ENCODE peak calls at places on chromosomes 6 and 20, in four cellular contexts. One of them, this sample, is unnamed.

GRCh38 chr20:58131111-58131510 is 97.3 kb downstream of the ANKRD60 start:
- DNase-seq in stimulated activated CD8-positive, alpha-beta memory T cell treated with anti-CD3 and anti-CD28 coated beads, Interleukin-7, amount 100 ng/mL, for 48 hours: no peak
- DNase-seq in Caco-2: no peak
- DNase-seq in uterus: no peak
- DNase-seq in this sample: no peak

GRCh38 chr6:98716341-98716740 is 118.0 kb upstream of the POU3F2 start:
- DNase-seq in stimulated activated CD8-positive, alpha-beta memory T cell treated with anti-CD3 and anti-CD28 coated beads, Interleukin-7, amount 100 ng/mL, for 48 hours: no peak
- DNase-seq in Caco-2: no peak
- DNase-seq in uterus: no peak
- DNase-seq in this sample: no peak

GRCh38 chr6:150025201-150025917 is at the start of gene RAET1L:
- DNase-seq in stimulated activated CD8-positive, alpha-beta memory T cell treated with anti-CD3 and anti-CD28 coated beads, Interleukin-7, amount 100 ng/mL, for 48 hours: no peak
- DNase-seq in Caco-2: no peak
- DNase-seq in uterus: peak; percentile 35
- DNase-seq in this sample: no peak

GRCh38 chr20:63873477-63873971 is 8.5 kb downstream of the TPD52L2 start:
- DNase-seq in stimulated activated CD8-positive, alpha-beta memory T cell treated with anti-CD3 and anti-CD28 coated beads, Interleukin-7, amount 100 ng/mL, for 48 hours: peak; percentile 49
- DNase-seq in Caco-2: no peak
- DNase-seq in uterus: no peak
- DNase-seq in this sample: no peak

GRCh38 chr6:149190228-149190831 is 127.2 kb upstream of the TAB2 start:
- DNase-seq in stimulated activated CD8-positive, alpha-beta memory T cell treated with anti-CD3 and anti-CD28 coated beads, Interleukin-7, amount 100 ng/mL, for 48 hours: peak; percentile 48
- DNase-seq in Caco-2: peak; percentile 32
- DNase-seq in uterus: no peak
- DNase-seq in this sample: no peak

GRCh38 chr20:20695250-20695816 is 17.1 kb downstream of the RALGAPA2 start:
- DNase-seq in stimulated activated CD8-positive, alpha-beta memory T cell treated with anti-CD3 and anti-CD28 coated beads, Interleukin-7, amount 100 ng/mL, for 48 hours: no peak
- DNase-seq in Caco-2: no peak
- DNase-seq in uterus: no peak
- DNase-seq in this sample: no peak

GRCh38 chr20:44491635-44492395 is 16.1 kb downstream of the TTPAL start:
- DNase-seq in stimulated activated CD8-positive, alpha-beta memory T cell treated with anti-CD3 and anti-CD28 coated beads, Interleukin-7, amount 100 ng/mL, for 48 hours: no peak
- DNase-seq in Caco-2: no peak
- DNase-seq in uterus: no peak
- DNase-seq in this sample: no peak

GRCh38 chr6:55704421-55704820 is 125.4 kb upstream of the HMGCLL1 start:
- DNase-seq in stimulated activated CD8-positive, alpha-beta memory T cell treated with anti-CD3 and anti-CD28 coated beads, Interleukin-7, amount 100 ng/mL, for 48 hours: no peak
- DNase-seq in Caco-2: no peak
- DNase-seq in uterus: no peak
- DNase-seq in this sample: no peak

GRCh38 chr20:39775110-39775509 is 813.0 kb downstream of the DHX35 start:
- DNase-seq in stimulated activated CD8-positive, alpha-beta memory T cell treated with anti-CD3 and anti-CD28 coated beads, Interleukin-7, amount 100 ng/mL, for 48 hours: no peak
- DNase-seq in Caco-2: no peak
- DNase-seq in uterus: peak; percentile 41
- DNase-seq in this sample: no peak

GRCh38 chr6:89436226-89436625 is 3.3 kb downstream of the ANKRD6 start:
- DNase-seq in stimulated activated CD8-positive, alpha-beta memory T cell treated with anti-CD3 and anti-CD28 coated beads, Interleukin-7, amount 100 ng/mL, for 48 hours: no peak
- DNase-seq in Caco-2: no peak
- DNase-seq in uterus: no peak
- DNase-seq in this sample: no peak

GRCh38 chr6:148747493-148748160 is 797 bp downstream of the UST start:
- DNase-seq in stimulated activated CD8-positive, alpha-beta memory T cell treated with anti-CD3 and anti-CD28 coated beads, Interleukin-7, amount 100 ng/mL, for 48 hours: no peak
- DNase-seq in Caco-2: peak; percentile 20
- DNase-seq in uterus: peak; percentile 49
- DNase-seq in this sample: peak; percentile 75

GRCh38 chr6:11054722-11055121 is 10.6 kb upstream of the ELOVL2 start:
- DNase-seq in stimulated activated CD8-positive, alpha-beta memory T cell treated with anti-CD3 and anti-CD28 coated beads, Interleukin-7, amount 100 ng/mL, for 48 hours: no peak
- DNase-seq in Caco-2: no peak
- DNase-seq in uterus: no peak
- DNase-seq in this sample: no peak

GRCh38 chr20:56380375-56380774 is 11.6 kb downstream of the AURKA start:
- DNase-seq in stimulated activated CD8-positive, alpha-beta memory T cell treated with anti-CD3 and anti-CD28 coated beads, Interleukin-7, amount 100 ng/mL, for 48 hours: no peak
- DNase-seq in Caco-2: no peak
- DNase-seq in uterus: no peak
- DNase-seq in this sample: no peak

This sample was measured in type B pancreatic cell.